ENCODE peak calls at places on chromosomes 12 and 14, in nine cellular contexts. One of them, this sample, is unnamed.

GRCh38 chr14:102238766-102239165 is 66.2 kb downstream of the MOK start:
- DNase-seq in Peyer's patch: no peak
- DNase-seq in testis: no peak
- DNase-seq in CD4-positive, CD25-positive, alpha-beta regulatory T cell: no peak
- DNase-seq in RWPE2: no peak
- DNase-seq in tibial artery: no peak
- DNase-seq in thyroid gland: no peak
- DNase-seq in aorta: no peak
- DNase-seq in cardiac muscle cell: no peak
- DNase-seq in this sample: no peak

GRCh38 chr12:57148469-57149308 is 1.3 kb upstream of the LRP1-AS start:
- DNase-seq in Peyer's patch: no peak
- DNase-seq in testis: peak
- DNase-seq in CD4-positive, CD25-positive, alpha-beta regulatory T cell: no peak
- DNase-seq in RWPE2: no peak
- DNase-seq in tibial artery: peak
- DNase-seq in thyroid gland: peak
- DNase-seq in aorta: no peak
- DNase-seq in cardiac muscle cell: no peak
- DNase-seq in this sample: no peak

GRCh38 chr14:96162741-96163140 is 41.9 kb upstream of the BDKRB2 start:
- DNase-seq in Peyer's patch: no peak
- DNase-seq in testis: no peak
- DNase-seq in CD4-positive, CD25-positive, alpha-beta regulatory T cell: no peak
- DNase-seq in RWPE2: no peak
- DNase-seq in tibial artery: no peak
- DNase-seq in thyroid gland: no peak
- DNase-seq in aorta: no peak
- DNase-seq in cardiac muscle cell: no peak
- DNase-seq in this sample: no peak

GRCh38 chr12:65016881-65017650 is 104.0 kb downstream of the WIF1 start:
- DNase-seq in Peyer's patch: no peak
- DNase-seq in testis: no peak
- DNase-seq in CD4-positive, CD25-positive, alpha-beta regulatory T cell: no peak
- DNase-seq in RWPE2: no peak
- DNase-seq in tibial artery: no peak
- DNase-seq in thyroid gland: no peak
- DNase-seq in aorta: no peak
- DNase-seq in cardiac muscle cell: no peak
- DNase-seq in this sample: no peak

GRCh38 chr12:94938583-94938982 is 64.9 kb downstream of the NDUFA12 start:
- DNase-seq in Peyer's patch: no peak
- DNase-seq in testis: no peak
- DNase-seq in CD4-positive, CD25-positive, alpha-beta regulatory T cell: no peak
- DNase-seq in RWPE2: no peak
- DNase-seq in tibial artery: no peak
- DNase-seq in thyroid gland: no peak
- DNase-seq in aorta: no peak
- DNase-seq in cardiac muscle cell: no peak
- DNase-seq in this sample: no peak

GRCh38 chr12:126171936-126172559 is 1106.8 kb downstream of the AACS start:
- DNase-seq in Peyer's patch: no peak
- DNase-seq in testis: no peak
- DNase-seq in CD4-positive, CD25-positive, alpha-beta regulatory T cell: no peak
- DNase-seq in RWPE2: no peak
- DNase-seq in tibial artery: no peak
- DNase-seq in thyroid gland: no peak
- DNase-seq in aorta: no peak
- DNase-seq in cardiac muscle cell: no peak
- DNase-seq in this sample: no peak

GRCh38 chr12:103771466-103771865 is 69.6 kb downstream of the NT5DC3 start:
- DNase-seq in Peyer's patch: no peak
- DNase-seq in testis: peak
- DNase-seq in CD4-positive, CD25-positive, alpha-beta regulatory T cell: no peak
- DNase-seq in RWPE2: no peak
- DNase-seq in tibial artery: peak
- DNase-seq in thyroid gland: peak
- DNase-seq in aorta: no peak
- DNase-seq in cardiac muscle cell: peak
- DNase-seq in this sample: no peak

GRCh38 chr14:74333909-74334308 is 14.4 kb upstream of the VRTN start:
- DNase-seq in Peyer's patch: no peak
- DNase-seq in testis: no peak
- DNase-seq in CD4-positive, CD25-positive, alpha-beta regulatory T cell: no peak
- DNase-seq in RWPE2: no peak
- DNase-seq in tibial artery: no peak
- DNase-seq in thyroid gland: no peak
- DNase-seq in aorta: no peak
- DNase-seq in cardiac muscle cell: no peak
- DNase-seq in this sample: no peak

GRCh38 chr12:53425515-53426150 is 2.0 kb downstream of the AMHR2 start:
- DNase-seq in Peyer's patch: no peak
- DNase-seq in testis: peak
- DNase-seq in CD4-positive, CD25-positive, alpha-beta regulatory T cell: no peak
- DNase-seq in RWPE2: no peak
- DNase-seq in tibial artery: no peak
- DNase-seq in thyroid gland: no peak
- DNase-seq in aorta: peak
- DNase-seq in cardiac muscle cell: no peak
- DNase-seq in this sample: no peak

GRCh38 chr12:70661762-70662161 is 24.5 kb upstream of the PTPRB start:
- DNase-seq in Peyer's patch: no peak
- DNase-seq in testis: no peak
- DNase-seq in CD4-positive, CD25-positive, alpha-beta regulatory T cell: no peak
- DNase-seq in RWPE2: no peak
- DNase-seq in tibial artery: no peak
- DNase-seq in thyroid gland: no peak
- DNase-seq in aorta: no peak
- DNase-seq in cardiac muscle cell: no peak
- DNase-seq in this sample: peak

GRCh38 chr12:60335765-60336164 is 739.9 kb downstream of the SLC16A7 start:
- DNase-seq in Peyer's patch: no peak
- DNase-seq in testis: no peak
- DNase-seq in CD4-positive, CD25-positive, alpha-beta regulatory T cell: no peak
- DNase-seq in RWPE2: no peak
- DNase-seq in tibial artery: no peak
- DNase-seq in thyroid gland: no peak
- DNase-seq in aorta: no peak
- DNase-seq in cardiac muscle cell: no peak
- DNase-seq in this sample: no peak

GRCh38 chr12:10214131-10214876 is 1.6 kb downstream of the GABARAPL1 start:
- DNase-seq in Peyer's patch: no peak
- DNase-seq in testis: no peak
- DNase-seq in CD4-positive, CD25-positive, alpha-beta regulatory T cell: no peak
- DNase-seq in RWPE2: no peak
- DNase-seq in tibial artery: no peak
- DNase-seq in thyroid gland: no peak
- DNase-seq in aorta: no peak
- DNase-seq in cardiac muscle cell: peak
- DNase-seq in this sample: no peak

GRCh38 chr12:131167334-131167733 is 213.6 kb downstream of the ADGRD1 start:
- DNase-seq in Peyer's patch: no peak
- DNase-seq in testis: peak
- DNase-seq in CD4-positive, CD25-positive, alpha-beta regulatory T cell: no peak
- DNase-seq in RWPE2: no peak
- DNase-seq in tibial artery: no peak
- DNase-seq in thyroid gland: peak
- DNase-seq in aorta: no peak
- DNase-seq in cardiac muscle cell: no peak
- DNase-seq in this sample: no peak
- H3K27ac ChIP-seq in Peyer's patch: no peak
- H3K27ac ChIP-seq in testis: no peak
- H3K27ac ChIP-seq in CD4-positive, CD25-positive, alpha-beta regulatory T cell: no peak
- H3K27ac ChIP-seq in RWPE2: no peak
- H3K27ac ChIP-seq in tibial artery: no peak
- H3K27ac ChIP-seq in thyroid gland: no peak
- H3K27ac ChIP-seq in aorta: no peak
- H3K27ac ChIP-seq in cardiac muscle cell: no peak
- H3K27ac ChIP-seq in this sample: no peak

DNA sequence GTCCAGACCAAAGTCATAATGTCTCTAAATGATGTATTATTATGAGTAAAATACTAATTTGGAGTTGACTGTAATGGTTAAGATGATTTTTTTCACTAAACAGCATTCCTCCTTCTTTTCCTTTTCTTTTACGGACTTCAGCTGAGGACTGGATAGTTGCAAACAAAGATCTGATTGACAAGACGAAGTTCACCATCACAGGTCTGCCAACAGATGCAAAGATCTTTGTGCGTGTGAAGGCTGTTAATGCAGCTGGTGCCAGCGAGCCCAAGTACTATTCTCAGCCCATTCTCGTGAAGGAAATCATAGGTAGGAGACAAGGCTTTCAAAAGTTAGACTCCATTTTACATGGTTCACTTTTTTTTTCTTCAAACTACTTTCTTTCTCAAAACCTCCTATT is 29.8 kb upstream of the CHPT1 start:
- DNase-seq in Peyer's patch: no peak
- DNase-seq in testis: no peak
- DNase-seq in CD4-positive, CD25-positive, alpha-beta regulatory T cell: no peak
- DNase-seq in RWPE2: no peak
- DNase-seq in tibial artery: no peak
- DNase-seq in thyroid gland: no peak
- DNase-seq in aorta: no peak
- DNase-seq in cardiac muscle cell: no peak
- DNase-seq in this sample: no peak
- H3K27ac ChIP-seq in Peyer's patch: no peak
- H3K27ac ChIP-seq in testis: no peak
- H3K27ac ChIP-seq in CD4-positive, CD25-positive, alpha-beta regulatory T cell: no peak
- H3K27ac ChIP-seq in RWPE2: no peak
- H3K27ac ChIP-seq in tibial artery: no peak
- H3K27ac ChIP-seq in thyroid gland: no peak
- H3K27ac ChIP-seq in aorta: no peak
- H3K27ac ChIP-seq in cardiac muscle cell: no peak
- H3K27ac ChIP-seq in this sample: no peak

GRCh38 chr12:58966939-58967338 is 46.6 kb upstream of the LRIG3 start:
- DNase-seq in Peyer's patch: no peak
- DNase-seq in testis: no peak
- DNase-seq in CD4-positive, CD25-positive, alpha-beta regulatory T cell: no peak
- DNase-seq in RWPE2: no peak
- DNase-seq in tibial artery: no peak
- DNase-seq in thyroid gland: no peak
- DNase-seq in aorta: no peak
- DNase-seq in cardiac muscle cell: no peak
- DNase-seq in this sample: no peak
- H3K27ac ChIP-seq in Peyer's patch: no peak
- H3K27ac ChIP-seq in testis: no peak
- H3K27ac ChIP-seq in CD4-positive, CD25-positive, alpha-beta regulatory T cell: no peak
- H3K27ac ChIP-seq in RWPE2: no peak
- H3K27ac ChIP-seq in tibial artery: no peak
- H3K27ac ChIP-seq in thyroid gland: no peak
- H3K27ac ChIP-seq in aorta: no peak
- H3K27ac ChIP-seq in cardiac muscle cell: no peak
- H3K27ac ChIP-seq in this sample: no peak

DNA sequence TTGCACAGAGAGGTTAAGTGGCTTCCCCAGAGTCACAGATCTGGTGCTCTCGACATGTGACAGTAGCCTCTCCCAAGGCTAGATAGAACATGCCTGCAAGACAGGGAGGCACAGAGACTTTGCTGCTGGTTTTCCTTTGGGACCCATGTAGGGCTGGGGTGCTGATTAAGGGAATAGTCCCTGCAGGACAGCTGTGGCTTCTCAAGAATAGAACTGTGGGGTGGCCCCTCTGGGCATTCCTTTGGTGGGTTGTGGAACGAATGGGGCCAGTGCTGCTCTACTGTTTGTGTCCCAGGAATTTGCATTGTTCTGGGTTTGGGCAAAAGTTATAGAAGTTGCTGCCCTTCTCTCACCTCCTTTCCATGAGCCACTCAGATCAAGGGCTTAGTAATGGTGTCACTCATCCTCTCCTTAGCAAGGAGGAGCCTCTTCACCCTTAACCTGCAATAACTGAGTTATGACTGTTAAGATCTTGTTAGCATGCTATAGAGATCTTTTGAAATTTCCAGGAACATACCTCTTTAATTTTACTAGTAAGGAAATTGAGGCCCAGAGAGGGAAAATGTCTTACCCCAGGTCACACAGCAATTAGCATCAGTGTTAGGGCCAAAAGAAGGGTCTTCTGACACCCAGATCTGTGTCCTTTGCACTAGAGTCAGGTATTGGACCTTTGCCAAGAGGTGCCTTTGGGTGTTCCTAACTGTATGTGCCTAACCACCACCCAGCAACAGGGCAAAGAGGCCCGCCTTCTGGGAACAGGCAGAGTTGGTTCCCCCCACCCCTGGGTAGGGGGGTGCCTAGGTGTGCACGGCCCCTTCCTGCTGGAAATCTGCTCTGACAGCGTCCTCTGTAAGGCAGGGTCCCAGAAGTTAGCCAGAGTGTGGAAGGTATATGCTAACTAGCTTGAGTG is 31.4 kb downstream of the CD9 start:
- DNase-seq in Peyer's patch: no peak
- DNase-seq in testis: no peak
- DNase-seq in CD4-positive, CD25-positive, alpha-beta regulatory T cell: no peak
- DNase-seq in RWPE2: no peak
- DNase-seq in tibial artery: no peak
- DNase-seq in thyroid gland: no peak
- DNase-seq in aorta: no peak
- DNase-seq in cardiac muscle cell: no peak
- DNase-seq in this sample: no peak
- H3K27ac ChIP-seq in Peyer's patch: peak
- H3K27ac ChIP-seq in testis: no peak
- H3K27ac ChIP-seq in CD4-positive, CD25-positive, alpha-beta regulatory T cell: peak
- H3K27ac ChIP-seq in RWPE2: peak
- H3K27ac ChIP-seq in tibial artery: peak
- H3K27ac ChIP-seq in thyroid gland: peak
- H3K27ac ChIP-seq in aorta: peak
- H3K27ac ChIP-seq in cardiac muscle cell: no peak
- H3K27ac ChIP-seq in this sample: peak

DNA sequence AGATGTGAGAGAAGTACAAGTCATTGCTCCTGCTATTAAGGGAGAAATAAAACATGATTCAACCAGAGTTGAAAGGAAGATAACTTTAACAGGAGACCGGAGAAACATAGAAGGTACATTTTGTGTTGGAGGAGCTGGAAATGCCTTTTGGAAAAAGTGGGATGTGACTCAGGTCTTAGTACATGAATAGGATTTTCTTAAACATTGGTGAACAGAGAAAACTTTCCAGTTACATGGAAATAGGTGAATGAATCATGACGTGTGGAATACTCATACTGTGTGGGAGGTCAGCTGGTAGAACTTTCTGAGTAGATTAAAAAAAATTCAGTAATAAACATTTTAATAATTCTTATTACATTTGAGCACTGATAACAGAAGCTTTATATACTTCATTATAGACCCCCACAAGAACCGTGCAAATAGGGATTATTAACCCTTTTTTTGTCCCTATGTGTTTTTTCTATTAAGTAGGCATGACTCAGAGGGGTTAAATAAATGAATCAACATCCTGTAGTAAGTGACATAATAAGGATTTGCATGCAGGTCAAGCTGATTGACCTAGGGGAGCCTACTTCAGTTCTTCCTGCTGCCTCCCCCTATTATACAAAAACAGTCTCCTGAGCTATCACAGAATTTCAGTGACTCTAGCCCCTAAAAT is 710.5 kb downstream of the NOVA1 start:
- DNase-seq in Peyer's patch: no peak
- DNase-seq in testis: no peak
- DNase-seq in CD4-positive, CD25-positive, alpha-beta regulatory T cell: no peak
- DNase-seq in RWPE2: no peak
- DNase-seq in tibial artery: no peak
- DNase-seq in thyroid gland: no peak
- DNase-seq in aorta: no peak
- DNase-seq in cardiac muscle cell: no peak
- DNase-seq in this sample: no peak
- H3K27ac ChIP-seq in Peyer's patch: no peak
- H3K27ac ChIP-seq in testis: no peak
- H3K27ac ChIP-seq in CD4-positive, CD25-positive, alpha-beta regulatory T cell: no peak
- H3K27ac ChIP-seq in RWPE2: peak
- H3K27ac ChIP-seq in tibial artery: no peak
- H3K27ac ChIP-seq in thyroid gland: no peak
- H3K27ac ChIP-seq in aorta: no peak
- H3K27ac ChIP-seq in cardiac muscle cell: no peak
- H3K27ac ChIP-seq in this sample: no peak